ENCODE peak calls at places on chromosomes 3 and 15, in six cellular contexts. H is kidney epithelial cell, S is cardiac muscle cell, J is upper lobe of left lung, W is AG04449, B is GM20000. R is an unnamed sample.

GRCh38 chr3:115251509-115251908 is 104.4 kb upstream of the ZBTB20 start:
- DNase-seq in H (no peak), S (no peak), J (no peak), W (no peak), B (no peak), R (no peak)

GRCh38 chr3:102165367-102165766 is 269.4 kb upstream of the ZPLD1 start:
- DNase-seq in H (no peak), S (peak), J (no peak), W (peak), B (no peak), R (no peak)

GRCh38 chr3:173465112-173465511 is 67.6 kb downstream of the NLGN1 start:
- DNase-seq in H (peak), S (peak), J (no peak), W (peak), B (no peak), R (no peak)

GRCh38 chr15:53080484-53080883 is 290.3 kb upstream of the ONECUT1 start:
- DNase-seq in H (no peak), S (no peak), J (no peak), W (no peak), B (no peak), R (no peak)

GRCh38 chr3:111073186-111073585 is 1.6 kb downstream of the NECTIN3 start:
- DNase-seq in H (no peak), S (peak), J (no peak), W (no peak), B (no peak), R (no peak)

GRCh38 chr3:53166781-53167291 is 5.8 kb downstream of the PRKCD start:
- DNase-seq in H (no peak), S (peak), J (no peak), W (no peak), B (no peak), R (no peak)

GRCh38 chr3:186759231-186759930 is 24.0 kb upstream of the EIF4A2 start:
- DNase-seq in H (no peak), S (no peak), J (no peak), W (no peak), B (no peak), R (no peak)

GRCh38 chr3:82100378-82100777 is 338.9 kb upstream of the GBE1 start:
- DNase-seq in H (peak), S (no peak), J (no peak), W (no peak), B (no peak), R (no peak)

GRCh38 chr3:120163816-120164215 is 69.6 kb upstream of the GSK3B start:
- DNase-seq in H (no peak), S (no peak), J (no peak), W (no peak), B (no peak), R (no peak)

GRCh38 chr3:192090586-192090985 is 629.6 kb downstream of the PYDC2 start:
- DNase-seq in H (no peak), S (no peak), J (no peak), W (no peak), B (no peak), R (no peak)
- TF ChIP-seq CTCF in H (peak), S (no peak), J (no peak), W (no peak), B (peak), R (no peak)

GRCh38 chr3:152518346-152518745 is 249.6 kb downstream of the MBNL1 start:
- DNase-seq in H (no peak), S (no peak), J (no peak), W (no peak), B (no peak), R (no peak)
- TF ChIP-seq CTCF in H (no peak), S (no peak), J (no peak), W (no peak), B (no peak), R (no peak)

GRCh38 chr3:107911337-107912000 is 179.4 kb downstream of the CD47 start:
- DNase-seq in H (no peak), S (no peak), J (no peak), W (no peak), B (peak), R (no peak)
- TF ChIP-seq CTCF in H (no peak), S (no peak), J (no peak), W (no peak), B (no peak), R (no peak)

DNA sequence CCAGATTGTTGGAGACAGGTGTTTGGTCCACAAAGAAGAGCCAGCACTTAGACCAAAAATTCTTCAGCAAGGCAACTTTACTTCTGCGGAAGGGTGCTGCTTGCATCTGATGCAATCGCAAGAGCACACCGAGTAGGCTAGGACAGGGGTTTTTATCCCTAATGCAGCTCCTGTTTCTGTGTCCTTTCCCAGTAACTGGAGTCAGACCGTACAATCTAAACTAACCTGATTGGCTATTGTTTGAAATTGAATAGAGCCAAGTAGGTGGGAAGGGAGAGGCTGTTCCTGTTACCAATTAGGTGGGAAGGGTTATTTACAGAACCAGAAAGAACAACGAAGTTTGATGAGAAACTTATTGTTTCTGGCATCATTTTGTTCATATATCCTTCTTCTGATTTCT is 77.6 kb downstream of the CHCHD4 start:
- DNase-seq in H (no peak), S (no peak), J (no peak), W (no peak), B (no peak), R (no peak)
- TF ChIP-seq CTCF in H (no peak), S (no peak), J (no peak), W (no peak), B (no peak), R (no peak)

R was measured in chondrocyte.